ENCODE peak calls at places on chromosomes 11 and 22, in five cellular contexts. B is transverse colon, D is Peyer's patch, X is fibroblast of lung, I is tibial artery. E is an unnamed sample.

GRCh38 chr22:41935015-41935908 is 8.7 kb upstream of the TNFRSF13C start:
- DNase-seq in B (no peak), D (no peak), X (no peak), I (no peak), E (no peak)

GRCh38 chr11:111148953-111149352 is 96.6 kb upstream of the POU2AF2 start:
- DNase-seq in B (no peak), D (no peak), X (peak; percentile 19), I (no peak), E (no peak)

GRCh38 chr11:130442728-130443127 is 5.7 kb upstream of the ADAMTS15 start:
- DNase-seq in B (no peak), D (no peak), X (peak; percentile 48), I (no peak), E (no peak)

GRCh38 chr11:124538019-124538418 is 5.4 kb downstream of the OR8B12 start:
- DNase-seq in B (no peak), D (no peak), X (peak; percentile 82), I (no peak), E (no peak)

GRCh38 chr22:21990449-21991308 is 8.1 kb upstream of the TOP3B start:
- DNase-seq in B (no peak), D (no peak), X (no peak), I (no peak), E (no peak)

GRCh38 chr11:1628506-1629325 is 859 bp upstream of the KRTAP5-5 start:
- DNase-seq in B (peak; percentile 64), D (peak; percentile 79), X (no peak), I (no peak), E (no peak)

GRCh38 chr11:105033344-105033743 is 1.6 kb downstream of the CASP1 start:
- DNase-seq in B (no peak), D (no peak), X (no peak), I (no peak), E (no peak)

GRCh38 chr11:3046190-3046589 is 11.0 kb downstream of the CARS1 start:
- DNase-seq in B (no peak), D (no peak), X (no peak), I (no peak), E (no peak)

GRCh38 chr11:66341502-66342126 is 3.3 kb downstream of the BRMS1 start:
- DNase-seq in B (no peak), D (no peak), X (no peak), I (no peak), E (no peak)

GRCh38 chr22:50206599-50206998 is 5.8 kb downstream of the SELENOO start:
- DNase-seq in B (peak; percentile 29), D (no peak), X (peak; percentile 35), I (no peak), E (no peak)

GRCh38 chr22:25484498-25484897 is 80.0 kb upstream of the GRK3 start:
- DNase-seq in B (no peak), D (no peak), X (no peak), I (no peak), E (no peak)

GRCh38 chr11:78270993-78271392 is 82.3 kb downstream of the USP35 start:
- DNase-seq in B (no peak), D (no peak), X (no peak), I (no peak), E (no peak)

GRCh38 chr11:73997120-73997772 is 11.6 kb downstream of the UCP3 start:
- DNase-seq in B (no peak), D (peak; percentile 70), X (no peak), I (no peak), E (no peak)

GRCh38 chr11:121321614-121322243 is 29.2 kb downstream of the SC5D start:
- DNase-seq in B (peak; percentile 49), D (peak; percentile 70), X (peak; percentile 10), I (no peak), E (no peak)

GRCh38 chr22:37454857-37455686 is 27.8 kb upstream of the ELFN2 start:
- DNase-seq in B (no peak), D (no peak), X (peak; percentile 96), I (no peak), E (no peak)

GRCh38 chr11:116791002-116791812 is 472 bp downstream of the APOA5 start:
- DNase-seq in B (peak; percentile 84), D (peak; percentile 90), X (peak; percentile 33), I (peak; percentile 84), E (no peak)

GRCh38 chr11:7668911-7669310 is 4.4 kb downstream of the CYB5R2 start:
- DNase-seq in B (no peak), D (no peak), X (no peak), I (no peak), E (no peak)

GRCh38 chr11:8807544-8808225 is 103.3 kb upstream of the AKIP1 start:
- DNase-seq in B (peak; percentile 61), D (peak; percentile 58), X (peak; percentile 97), I (no peak), E (no peak)

GRCh38 chr22:27610863-27611786 is 190.4 kb downstream of the MN1 start:
- DNase-seq in B (no peak), D (no peak), X (no peak), I (no peak), E (no peak)

GRCh38 chr11:73262851-73263495 is 9.2 kb upstream of the P2RY6 start:
- DNase-seq in B (no peak), D (no peak), X (peak; percentile 40), I (no peak), E (no peak)

GRCh38 chr22:38873469-38874411 is 1.7 kb upstream of the CBX6 start:
- DNase-seq in B (no peak), D (no peak), X (no peak), I (peak; percentile 59), E (peak; percentile 89)

GRCh38 chr11:74443071-74443864 is 24.1 kb downstream of the KCNE3 start:
- DNase-seq in B (peak; percentile 55), D (no peak), X (peak; percentile 45), I (no peak), E (no peak)

GRCh38 chr11:4443479-4443878 is 5.6 kb upstream of the OR52K2 start:
- DNase-seq in B (no peak), D (no peak), X (no peak), I (no peak), E (no peak)

GRCh38 chr11:121722431-121723256 is 269.9 kb upstream of the SORL1-AS1 start:
- DNase-seq in B (peak; percentile 47), D (peak; percentile 58), X (peak; percentile 96), I (peak; percentile 96), E (no peak)

GRCh38 chr11:62593434-62594044 is 2.2 kb upstream of the TUT1 start:
- DNase-seq in B (peak; percentile 87), D (peak; percentile 93), X (peak; percentile 66), I (peak; percentile 85), E (no peak)

GRCh38 chr11:27040302-27041115 is at the start of gene BBOX1:
- DNase-seq in B (no peak), D (no peak), X (peak; percentile 11), I (peak; percentile 67), E (no peak)

GRCh38 chr11:131378931-131379330 is 8.5 kb downstream of the NTM start:
- DNase-seq in B (no peak), D (no peak), X (no peak), I (no peak), E (no peak)

GRCh38 chr22:31082606-31083376 is 1.7 kb downstream of the SMTN start:
- DNase-seq in B (peak; percentile 89), D (peak; percentile 84), X (peak; percentile 48), I (peak; percentile 92), E (no peak)

GRCh38 chr11:72595292-72595684 is 78.9 kb downstream of the PDE2A start:
- DNase-seq in B (no peak), D (no peak), X (no peak), I (no peak), E (no peak)

GRCh38 chr11:130612291-130612802 is 163.9 kb downstream of the ADAMTS15 start:
- DNase-seq in B (no peak), D (no peak), X (peak; percentile 83), I (peak; percentile 78), E (no peak)

GRCh38 chr22:27723708-27724107 is 77.8 kb downstream of the MN1 start:
- DNase-seq in B (no peak), D (no peak), X (no peak), I (no peak), E (no peak)

GRCh38 chr11:72525466-72525865 is 91.1 kb upstream of the CLPB start:
- DNase-seq in B (no peak), D (no peak), X (no peak), I (no peak), E (no peak)

GRCh38 chr11:118126082-118126838 is 26.4 kb downstream of the SCN4B start:
- DNase-seq in B (no peak), D (no peak), X (peak; percentile 6), I (no peak), E (no peak)

GRCh38 chr11:9922806-9923205 is 258.9 kb downstream of the SWAP70 start:
- DNase-seq in B (no peak), D (no peak), X (peak; percentile 25), I (no peak), E (no peak)

GRCh38 chr11:34419158-34419557 is 19.6 kb upstream of the CAT start:
- DNase-seq in B (no peak), D (no peak), X (no peak), I (no peak), E (no peak)

GRCh38 chr11:92865352-92865751 is 104.1 kb upstream of the MTNR1B start:
- DNase-seq in B (no peak), D (no peak), X (peak; percentile 72), I (no peak), E (no peak)

GRCh38 chr11:119258983-119259382 is 52.8 kb downstream of the CBL start:
- DNase-seq in B (no peak), D (no peak), X (no peak), I (no peak), E (no peak)
- H3K4me1 ChIP-seq in B (peaks cover 2% of the 10 kb centered on the region), D (no peaks in the 10 kb centered on the region), X (peaks cover 2% of the 10 kb centered on the region), I (peaks cover 20% of the 10 kb centered on the region), E (peaks cover 19% of the 10 kb centered on the region)

GRCh38 chr22:45248832-45249561 is 8.3 kb upstream of the KIAA0930 start:
- DNase-seq in B (no peak), D (no peak), X (no peak), I (no peak), E (no peak)

GRCh38 chr22:45251828-45252227 is 11.1 kb upstream of the KIAA0930 start:
- DNase-seq in B (no peak), D (no peak), X (no peak), I (no peak), E (no peak)

GRCh38 chr22:45254789-45255261 is 14.1 kb upstream of the KIAA0930 start:
- DNase-seq in B (no peak), D (no peak), X (peak; percentile 47), I (no peak), E (no peak)

GRCh38 chr22:45253039-45253641 is 12.4 kb upstream of the KIAA0930 start:
- DNase-seq in B (no peak), D (no peak), X (no peak), I (no peak), E (no peak)

GRCh38 chr22:45254388-45254787 is 13.7 kb upstream of the KIAA0930 start:
- DNase-seq in B (no peak), D (no peak), X (no peak), I (no peak), E (no peak)
- H3K4me3 ChIP-seq in B (no peak overlapping the region), D (no peak overlapping the region), X (no peak overlapping the region), I (no peak overlapping the region), E (no peak overlapping the region)

GRCh38 chr11:19291064-19291463 is 50.3 kb upstream of the E2F8 start:
- DNase-seq in B (no peak), D (no peak), X (no peak), I (no peak), E (no peak)
- H3K27ac ChIP-seq in B (no peak overlapping the region), D (no peak overlapping the region), X (no peak overlapping the region), I (no peak overlapping the region), E (no peak overlapping the region)

DNA sequence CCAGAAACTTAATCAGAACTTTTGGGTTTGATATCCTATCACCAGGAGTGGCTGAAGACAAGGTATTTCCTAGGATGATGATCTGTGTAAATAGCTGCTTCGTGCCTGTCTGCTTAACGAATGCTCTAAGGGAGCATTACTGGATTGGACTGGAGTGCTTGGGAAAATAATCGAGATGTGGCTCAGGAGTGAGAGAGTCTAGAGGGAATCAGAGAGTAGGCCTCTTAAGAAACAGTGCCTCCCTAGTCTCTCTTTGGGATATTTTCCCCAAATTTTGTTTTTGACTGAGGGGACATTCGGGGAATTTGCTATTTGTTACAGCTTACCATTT is 2.5 kb downstream of the MAML2 start:
- DNase-seq in B (no peak), D (no peak), X (peak; percentile 60), I (no peak), E (no peak)
- H3K4me1 ChIP-seq in B (peaks cover 49% of the 10 kb centered on the region), D (peaks cover 13% of the 10 kb centered on the region), X (peaks cover 8% of the 10 kb centered on the region), I (peaks cover 62% of the 10 kb centered on the region), E (peaks cover 63% of the 10 kb centered on the region)